ENCODE peak calls at places on chromosomes 5 and 9, in six cellular contexts. U is CD8-positive, alpha-beta T cell; D is Calu3; J is amniotic stem cell; Y is stimulated activated CD8-positive, alpha-beta memory T cell treated with anti-CD3 and anti-CD28 coated beads, Interleukin-15, amount 100 ng/mL, for 48 hours; Z is hepatocyte. T is an unnamed sample.

GRCh38 chr9:4297151-4297794 is 2.6 kb downstream of the GLIS3 start:
- DNase-seq in U (no peak), D (peak), J (peak), Y (no peak), Z (peak), T (peak)

GRCh38 chr9:35951736-35952135 is 6.2 kb downstream of the OR2S2 start:
- DNase-seq in U (no peak), D (no peak), J (no peak), Y (no peak), Z (no peak), T (no peak)

GRCh38 chr9:7983361-7983974 is 183.9 kb upstream of the DMAC1 start:
- DNase-seq in U (no peak), D (no peak), J (no peak), Y (no peak), Z (no peak), T (no peak)

GRCh38 chr5:33601881-33602280 is 161.1 kb downstream of the TARS1 start:
- DNase-seq in U (no peak), D (no peak), J (no peak), Y (no peak), Z (peak), T (no peak)

GRCh38 chr9:113501821-113502220 is 38.3 kb downstream of the RGS3 start:
- DNase-seq in U (no peak), D (no peak), J (no peak), Y (no peak), Z (no peak), T (no peak)

GRCh38 chr5:101969752-101970151 is 326.3 kb downstream of the SLCO4C1 start:
- DNase-seq in U (no peak), D (no peak), J (no peak), Y (no peak), Z (no peak), T (no peak)

GRCh38 chr5:66306105-66306843 is 162.2 kb downstream of the SREK1 start:
- DNase-seq in U (no peak), D (peak), J (peak), Y (no peak), Z (peak), T (peak)

GRCh38 chr5:98785244-98785643 is 11.8 kb downstream of the RGMB start:
- DNase-seq in U (no peak), D (no peak), J (no peak), Y (no peak), Z (no peak), T (no peak)

GRCh38 chr5:172985596-172985995 is 2.0 kb downstream of the ATP6V0E1 start:
- DNase-seq in U (no peak), D (no peak), J (no peak), Y (no peak), Z (no peak), T (no peak)

GRCh38 chr9:126750941-126751725 is 53.7 kb upstream of the ZBTB43 start:
- DNase-seq in U (no peak), D (no peak), J (no peak), Y (no peak), Z (no peak), T (no peak)

GRCh38 chr9:127987103-127987614 is 6.4 kb upstream of the EEIG1 start:
- DNase-seq in U (no peak), D (peak), J (no peak), Y (no peak), Z (peak), T (peak)

GRCh38 chr9:17116400-17116837 is 18.4 kb upstream of the CNTLN start:
- DNase-seq in U (no peak), D (peak), J (peak), Y (no peak), Z (peak), T (peak)

GRCh38 chr5:14729448-14730385 is 65.2 kb downstream of the OTULIN start:
- DNase-seq in U (no peak), D (no peak), J (no peak), Y (no peak), Z (no peak), T (no peak)

GRCh38 chr5:111551120-111551519 is 38.8 kb upstream of the STARD4 start:
- DNase-seq in U (no peak), D (no peak), J (no peak), Y (no peak), Z (no peak), T (no peak)

GRCh38 chr5:67268233-67269011 is 71.8 kb upstream of the CD180 start:
- DNase-seq in U (no peak), D (no peak), J (peak), Y (no peak), Z (peak), T (peak)

GRCh38 chr5:42614509-42614908 is 142.1 kb upstream of the CCDC152 start:
- DNase-seq in U (no peak), D (no peak), J (no peak), Y (no peak), Z (no peak), T (peak)

GRCh38 chr9:135437259-135437658 is 42.3 kb upstream of the PPP1R26 start:
- DNase-seq in U (no peak), D (no peak), J (no peak), Y (no peak), Z (no peak), T (no peak)

GRCh38 chr9:15377625-15378252 is 44.9 kb upstream of the SNAPC3 start:
- DNase-seq in U (no peak), D (no peak), J (no peak), Y (no peak), Z (no peak), T (no peak)

GRCh38 chr5:4078544-4078943 is 482.9 kb downstream of the IRX1 start:
- DNase-seq in U (no peak), D (no peak), J (no peak), Y (no peak), Z (no peak), T (no peak)

GRCh38 chr9:133117271-133118178 is 3.5 kb downstream of the RALGDS start:
- DNase-seq in U (no peak), D (no peak), J (no peak), Y (no peak), Z (no peak), T (no peak)

GRCh38 chr9:3931996-3932906 is 367.6 kb downstream of the GLIS3 start:
- DNase-seq in U (no peak), D (no peak), J (no peak), Y (no peak), Z (no peak), T (peak)

GRCh38 chr5:34716986-34717385 is 60.9 kb downstream of the RAI14 start:
- DNase-seq in U (no peak), D (no peak), J (no peak), Y (no peak), Z (no peak), T (no peak)

GRCh38 chr5:42586625-42587024 is 163.4 kb downstream of the GHR start:
- DNase-seq in U (no peak), D (no peak), J (no peak), Y (no peak), Z (no peak), T (no peak)

GRCh38 chr9:138067594-138068367 is 190.2 kb downstream of the CACNA1B start:
- DNase-seq in U (no peak), D (no peak), J (no peak), Y (no peak), Z (no peak), T (no peak)

GRCh38 chr5:179217956-179218355 is 127.3 kb downstream of the ADAMTS2 start:
- DNase-seq in U (no peak), D (no peak), J (no peak), Y (no peak), Z (no peak), T (no peak)

GRCh38 chr5:136776022-136776927 is 410.9 kb upstream of the TRPC7 start:
- DNase-seq in U (no peak), D (no peak), J (peak), Y (no peak), Z (peak), T (no peak)

GRCh38 chr5:132886064-132886823 is 12.8 kb downstream of the LEAP2 start:
- DNase-seq in U (no peak), D (no peak), J (no peak), Y (no peak), Z (no peak), T (no peak)

T was measured in HS-5.